ENCODE peak calls at places on chromosomes 2 and 18, in seven cellular contexts. D is activated T-helper 1 cell treated with anti-CD3 and anti-CD28 coated beads, Interleukin-2, amount 50 U/mL, for 16 hours; I is HFF-Myc; E is heart left ventricle; K is ureter; F is foreskin fibroblast; G is HT-29. X is an unnamed sample.

GRCh38 chr2:224946911-224947310 is 95.4 kb downstream of the DOCK10 start:
- DNase-seq in D (no peak), I (peak; percentile 27), E (no peak), K (no peak), F (peak; percentile 52), G (no peak), X (no peak)

GRCh38 chr2:225104321-225104720 is 62.1 kb upstream of the DOCK10 start:
- DNase-seq in D (no peak), I (no peak), E (no peak), K (no peak), F (no peak), G (no peak), X (no peak)

GRCh38 chr2:202114798-202115197 is 41.7 kb downstream of the KIAA2012 start:
- DNase-seq in D (no peak), I (no peak), E (no peak), K (no peak), F (peak; percentile 37), G (no peak), X (peak; percentile 46)

GRCh38 chr2:62459672-62460071 is 46.3 kb downstream of the TMEM17 start:
- DNase-seq in D (no peak), I (no peak), E (no peak), K (no peak), F (no peak), G (no peak), X (no peak)

GRCh38 chr2:202375006-202375610 is 1.0 kb upstream of the BMPR2 start:
- DNase-seq in D (peak; percentile 13), I (peak; percentile 47), E (peak; percentile 83), K (peak; percentile 71), F (peak; percentile 81), G (peak; percentile 74), X (peak; percentile 66)

GRCh38 chr2:216090369-216090786 is 8.7 kb downstream of the TMEM169 start:
- DNase-seq in D (no peak), I (no peak), E (no peak), K (no peak), F (peak; percentile 39), G (no peak), X (no peak)

GRCh38 chr2:149204686-149205085 is 125.7 kb upstream of the LYPD6 start:
- DNase-seq in D (no peak), I (no peak), E (no peak), K (no peak), F (no peak), G (no peak), X (no peak)

GRCh38 chr2:68512352-68512751 is 45.0 kb downstream of the APLF start:
- DNase-seq in D (no peak), I (no peak), E (no peak), K (no peak), F (no peak), G (no peak), X (no peak)

GRCh38 chr2:108634591-108635160 is 84.6 kb upstream of the RANBP2 start:
- DNase-seq in D (no peak), I (no peak), E (no peak), K (no peak), F (no peak), G (no peak), X (no peak)

GRCh38 chr2:113185643-113186315 is 12.0 kb downstream of the PSD4 start:
- DNase-seq in D (no peak), I (no peak), E (no peak), K (no peak), F (no peak), G (no peak), X (peak; percentile 46)

GRCh38 chr2:133262888-133263287 is 305.4 kb downstream of the NCKAP5 start:
- DNase-seq in D (no peak), I (no peak), E (no peak), K (no peak), F (peak; percentile 27), G (no peak), X (no peak)

GRCh38 chr2:96205888-96206287 is 2.7 kb downstream of the STARD7 start:
- DNase-seq in D (no peak), I (no peak), E (no peak), K (no peak), F (peak; percentile 87), G (no peak), X (peak; percentile 81)

GRCh38 chr2:134320930-134321329 is 67.1 kb downstream of the MGAT5 start:
- DNase-seq in D (no peak), I (no peak), E (no peak), K (no peak), F (no peak), G (no peak), X (no peak)

GRCh38 chr2:237092920-237093781 is 7.5 kb downstream of the COPS8 start:
- DNase-seq in D (no peak), I (peak; percentile 55), E (peak; percentile 43), K (no peak), F (peak; percentile 91), G (peak; percentile 35), X (peak; percentile 82)

GRCh38 chr2:113120861-113121260 is 6.5 kb upstream of the IL1RN start:
- DNase-seq in D (no peak), I (no peak), E (no peak), K (no peak), F (no peak), G (no peak), X (no peak)

GRCh38 chr2:108239786-108240185 is at the start of gene SULT1C3:
- DNase-seq in D (no peak), I (no peak), E (no peak), K (no peak), F (no peak), G (peak; percentile 13), X (no peak)

GRCh38 chr2:192051533-192051932 is 143.2 kb downstream of the TMEFF2 start:
- DNase-seq in D (no peak), I (no peak), E (no peak), K (no peak), F (no peak), G (no peak), X (no peak)

GRCh38 chr2:175004980-175005832 is at the start of gene CHN1:
- DNase-seq in D (peak; percentile 55), I (no peak), E (peak; percentile 88), K (peak; percentile 54), F (peak; percentile 92), G (no peak), X (peak; percentile 74)

GRCh38 chr2:218859556-218859993 is at the start of gene WNT6:
- DNase-seq in D (no peak), I (no peak), E (no peak), K (no peak), F (no peak), G (no peak), X (no peak)

GRCh38 chr2:72745679-72746368 is 80.0 kb downstream of the EXOC6B start:
- DNase-seq in D (no peak), I (peak; percentile 33), E (no peak), K (no peak), F (peak; percentile 79), G (peak; percentile 80), X (peak; percentile 63)

GRCh38 chr2:77104554-77104953 is 417.6 kb downstream of the LRRTM4 start:
- DNase-seq in D (no peak), I (no peak), E (no peak), K (no peak), F (no peak), G (no peak), X (no peak)

GRCh38 chr2:236747426-236747825 is 177.8 kb downstream of the ACKR3 start:
- DNase-seq in D (no peak), I (no peak), E (no peak), K (no peak), F (no peak), G (no peak), X (no peak)

GRCh38 chr2:27735263-27735904 is 36.1 kb upstream of the MRPL33 start:
- DNase-seq in D (peak; percentile 41), I (no peak), E (peak; percentile 89), K (peak; percentile 86), F (peak; percentile 85), G (peak; percentile 63), X (peak; percentile 83)

GRCh38 chr2:8457092-8457481 is 224.8 kb upstream of the ID2 start:
- DNase-seq in D (no peak), I (no peak), E (no peak), K (no peak), F (no peak), G (peak; percentile 63), X (no peak)

GRCh38 chr2:219172231-219173154 is 2.7 kb upstream of the SLC23A3 start:
- DNase-seq in D (no peak), I (no peak), E (no peak), K (no peak), F (no peak), G (no peak), X (no peak)

GRCh38 chr2:226984461-226985226 is 148.8 kb downstream of the RHBDD1 start:
- DNase-seq in D (no peak), I (no peak), E (no peak), K (no peak), F (peak; percentile 28), G (no peak), X (no peak)

GRCh38 chr2:10307561-10308156 is 5.0 kb downstream of the HPCAL1 start:
- DNase-seq in D (no peak), I (no peak), E (no peak), K (no peak), F (no peak), G (no peak), X (no peak)

GRCh38 chr18:46470714-46471113 is 186.3 kb downstream of the LOXHD1 start:
- DNase-seq in D (no peak), I (no peak), E (no peak), K (no peak), F (no peak), G (no peak), X (no peak)

GRCh38 chr2:86518498-86518897 is 44.7 kb downstream of the CHMP3 start:
- DNase-seq in D (no peak), I (peak; percentile 1), E (no peak), K (no peak), F (peak; percentile 37), G (peak; percentile 54), X (no peak)

X was measured in fibroblast of gingiva.